ENCODE peak calls at places on chromosomes 3 and 15, in nine cellular contexts. W is CD8-positive, alpha-beta memory T cell; Y is bronchial epithelial cell; S is heart right ventricle; I is BJ; D is gastrocnemius medialis; H is hepatocyte; L is colonic mucosa; F is aorta. R is an unnamed sample. For H3K27me3, the result is how much of the 10 kb centered on the place peaks cover.

GRCh38 chr3:187519428-187519890 is 150.7 kb downstream of the SST start:
- DNase-seq in Y (no peak), S (no peak), D (no peak), W (no peak), I (peak), F (no peak), H (no peak), L (no peak), R (peak)

GRCh38 chr3:168467085-168467714 is 371.5 kb upstream of the GOLIM4 start:
- DNase-seq in H (peak), I (peak), S (no peak), D (no peak), L (peak), W (no peak), Y (peak), F (no peak), R (peak)

GRCh38 chr3:161389445-161390036 is 18.2 kb upstream of the SPTSSB start:
- DNase-seq in F (no peak), L (no peak), H (no peak), D (no peak), I (no peak), Y (no peak), W (no peak), S (no peak), R (no peak)

GRCh38 chr3:171342783-171343420 is 117.3 kb downstream of the TNIK start:
- DNase-seq in H (no peak), L (no peak), W (no peak), Y (no peak), F (no peak), S (no peak), D (no peak), I (no peak), R (no peak)

GRCh38 chr3:131421957-131422498 is 40.5 kb downstream of the NUDT16 start:
- DNase-seq in W (no peak), H (no peak), D (no peak), S (no peak), I (no peak), Y (no peak), L (no peak), F (no peak), R (no peak)

GRCh38 chr3:138455801-138456716 is 21.6 kb downstream of the ESYT3 start:
- DNase-seq in W (no peak), D (no peak), Y (no peak), H (no peak), I (no peak), L (no peak), F (no peak), S (no peak), R (no peak)

GRCh38 chr3:85737846-85738245 is 779.1 kb downstream of the CADM2 start:
- DNase-seq in S (no peak), F (no peak), I (no peak), Y (peak), D (no peak), H (no peak), W (no peak), L (no peak), R (no peak)

GRCh38 chr3:47652142-47652541 is 73.5 kb upstream of the CSPG5 start:
- DNase-seq in H (no peak), I (no peak), L (no peak), Y (no peak), F (no peak), D (no peak), W (no peak), S (no peak), R (no peak)

GRCh38 chr3:140603766-140604165 is 74.1 kb upstream of the TRIM42 start:
- DNase-seq in Y (no peak), W (no peak), L (no peak), S (no peak), I (no peak), F (no peak), D (no peak), H (no peak), R (no peak)

GRCh38 chr3:146387566-146387965 is 81.8 kb downstream of the PLSCR2 start:
- DNase-seq in D (no peak), Y (peak), L (no peak), F (no peak), H (no peak), S (no peak), W (no peak), I (no peak), R (no peak)

GRCh38 chr3:177905173-177905894 is 630.9 kb upstream of the KCNMB2 start:
- DNase-seq in D (no peak), Y (no peak), H (no peak), F (no peak), I (peak), S (no peak), L (no peak), W (no peak), R (no peak)

GRCh38 chr3:187741403-187742350 is 3.6 kb downstream of the BCL6 start:
- DNase-seq in D (peak), Y (peak), L (peak), W (peak), F (peak), I (no peak), S (peak), H (peak), R (peak)

GRCh38 chr15:73873889-73874511 is 636 bp downstream of the TBC1D21 start:
- DNase-seq in L (peak), D (no peak), S (no peak), W (no peak), Y (peak), H (peak), F (no peak), I (no peak), R (no peak)

GRCh38 chr15:40930430-40931299 is 1.5 kb downstream of the DLL4 start:
- DNase-seq in L (peak), H (peak), Y (peak), W (no peak), S (peak), I (no peak), F (no peak), D (no peak), R (peak)

GRCh38 chr3:181757694-181758306 is 46.1 kb downstream of the SOX2 start:
- DNase-seq in L (no peak), W (no peak), H (no peak), S (no peak), Y (no peak), D (no peak), F (no peak), I (no peak), R (no peak)

GRCh38 chr3:18237251-18238005 is 187.7 kb downstream of the SATB1 start:
- DNase-seq in F (no peak), L (no peak), I (no peak), S (no peak), D (no peak), Y (peak), W (no peak), H (no peak), R (no peak)

GRCh38 chr3:161035711-161036110 is 69.4 kb downstream of the B3GALNT1 start:
- DNase-seq in H (no peak), L (no peak), W (no peak), Y (peak), D (no peak), S (no peak), I (no peak), F (no peak), R (no peak)

GRCh38 chr3:155512867-155513261 is 219.4 kb upstream of the STRIT1 start:
- DNase-seq in H (no peak), I (no peak), F (no peak), W (no peak), L (no peak), S (no peak), D (no peak), Y (peak), R (no peak)

GRCh38 chr3:107375682-107376081 is 1.6 kb upstream of the CCDC54 start:
- DNase-seq in H (no peak), F (no peak), D (no peak), S (no peak), I (no peak), L (no peak), W (no peak), Y (peak), R (no peak)

GRCh38 chr3:45795882-45796765 is at the start of gene SLC6A20:
- DNase-seq in S (no peak), I (no peak), L (peak), W (no peak), D (no peak), Y (peak), F (no peak), H (peak), R (peak)

GRCh38 chr3:10248984-10249748 is 907 bp downstream of the TATDN2 start:
- DNase-seq in D (no peak), I (no peak), Y (no peak), L (peak), W (peak), F (peak), H (peak), S (peak), R (peak)

GRCh38 chr3:118818386-118818785 is 216.3 kb downstream of the IGSF11 start:
- DNase-seq in F (no peak), S (no peak), D (no peak), Y (peak), W (no peak), H (no peak), I (peak), L (no peak), R (no peak)

GRCh38 chr3:30352919-30353318 is 253.5 kb upstream of the TGFBR2 start:
- DNase-seq in S (no peak), W (no peak), L (no peak), D (no peak), Y (no peak), H (no peak), I (no peak), F (no peak), R (no peak)

GRCh38 chr15:75140080-75140879 is 61.4 kb upstream of the C15orf39 start:
- DNase-seq in L (no peak), H (no peak), S (no peak), Y (no peak), D (no peak), I (no peak), F (no peak), W (no peak), R (no peak)

GRCh38 chr15:51132384-51133139 is 37.9 kb upstream of the TNFAIP8L3 start:
- DNase-seq in Y (peak), I (peak), S (no peak), W (no peak), D (peak), F (peak), H (peak), L (peak), R (peak)

GRCh38 chr3:155093261-155093660 is 13.1 kb downstream of the MME start:
- DNase-seq in F (no peak), I (no peak), S (no peak), W (no peak), Y (no peak), L (no peak), H (no peak), D (no peak), R (no peak)

GRCh38 chr3:9194509-9195184 is 54.8 kb downstream of the SRGAP3 start:
- DNase-seq in F (no peak), W (no peak), S (no peak), D (no peak), Y (peak), I (no peak), H (no peak), L (peak), R (no peak)

GRCh38 chr3:188272481-188273372 is 118.8 kb downstream of the LPP start:
- DNase-seq in D (no peak), Y (peak), H (no peak), I (peak), L (no peak), F (no peak), W (no peak), S (no peak), R (no peak)

GRCh38 chr15:75844629-75845390 is 1.6 kb downstream of the UBE2Q2 start:
- DNase-seq in I (no peak), H (no peak), L (no peak), D (no peak), Y (no peak), F (no peak), S (no peak), W (no peak), R (no peak)

GRCh38 chr3:9202546-9202945 is 46.9 kb downstream of the SRGAP3 start:
- DNase-seq in L (no peak), D (no peak), I (no peak), Y (no peak), S (no peak), H (no peak), W (no peak), F (no peak), R (no peak)

GRCh38 chr3:42660131-42660715 is 6.7 kb downstream of the ZBTB47 start:
- DNase-seq in W (no peak), S (peak), I (no peak), D (no peak), Y (no peak), H (no peak), L (no peak), F (peak), R (peak)
- H3K4me3 ChIP-seq in W (no peak), S (no peak), I (no peak), D (no peak), Y (no peak), H (no peak), L (no peak), F (no peak), R (no peak)

GRCh38 chr15:60399246-60399915 is 1.6 kb upstream of the ANXA2 start:
- DNase-seq in H (no peak), I (no peak), Y (no peak), L (no peak), S (no peak), W (no peak), F (no peak), D (no peak), R (no peak)
- H3K27me3 ChIP-seq in H (under half), I (under half), Y (under half), L (under half), S (under half), W (under half), F (under half), D (under half), R (under half)

DNA sequence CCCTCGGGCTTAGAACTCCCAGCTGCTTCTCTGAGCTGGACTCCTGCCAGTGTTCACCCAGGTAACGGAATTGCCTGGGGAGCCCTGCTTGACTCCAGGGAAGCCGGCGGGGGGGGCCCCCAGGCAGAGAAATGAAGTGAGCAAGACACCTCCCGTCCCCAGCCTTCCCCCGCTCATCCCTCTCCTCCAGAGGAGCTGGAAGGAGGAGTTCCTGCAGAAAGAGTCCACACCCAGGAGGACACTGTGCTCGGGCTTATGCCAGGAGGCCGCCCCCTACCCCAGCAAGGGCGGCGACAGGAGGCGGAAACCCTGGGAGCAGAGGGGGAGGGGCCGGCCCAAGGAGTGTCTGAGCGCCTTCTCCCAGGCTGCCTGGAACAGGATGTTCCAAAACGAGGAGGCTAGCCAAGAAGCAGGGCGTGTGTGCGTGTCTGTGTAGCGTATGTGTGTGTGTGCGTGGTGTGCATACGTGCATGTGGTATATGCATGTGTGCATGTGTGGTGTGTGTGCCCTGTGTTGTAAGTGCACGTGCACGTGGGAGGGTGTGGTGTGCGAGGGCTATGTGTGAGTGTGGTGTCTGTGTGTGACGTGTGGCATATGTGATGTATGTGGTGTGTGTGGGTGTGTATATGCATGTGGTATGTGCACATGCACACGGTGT is 511.3 kb downstream of the SHQ1 start:
- DNase-seq in H (peak), Y (peak), D (peak), I (no peak), S (peak), F (peak), W (no peak), L (peak), R (peak)
- H3K4me3 ChIP-seq in H (no peak), Y (no peak), D (peak), I (no peak), S (no peak), F (no peak), W (no peak), L (no peak), R (no peak)

GRCh38 chr3:184609861-184610365 is 48.3 kb downstream of the EPHB3 start:
- DNase-seq in W (no peak), L (no peak), D (no peak), Y (no peak), S (no peak), F (peak), I (no peak), H (no peak), R (no peak)
- H3K27me3 ChIP-seq in W (under half), L (under half), D (under half), Y (under half), S (under half), F (under half), I (under half), H (under half), R (under half)

DNA sequence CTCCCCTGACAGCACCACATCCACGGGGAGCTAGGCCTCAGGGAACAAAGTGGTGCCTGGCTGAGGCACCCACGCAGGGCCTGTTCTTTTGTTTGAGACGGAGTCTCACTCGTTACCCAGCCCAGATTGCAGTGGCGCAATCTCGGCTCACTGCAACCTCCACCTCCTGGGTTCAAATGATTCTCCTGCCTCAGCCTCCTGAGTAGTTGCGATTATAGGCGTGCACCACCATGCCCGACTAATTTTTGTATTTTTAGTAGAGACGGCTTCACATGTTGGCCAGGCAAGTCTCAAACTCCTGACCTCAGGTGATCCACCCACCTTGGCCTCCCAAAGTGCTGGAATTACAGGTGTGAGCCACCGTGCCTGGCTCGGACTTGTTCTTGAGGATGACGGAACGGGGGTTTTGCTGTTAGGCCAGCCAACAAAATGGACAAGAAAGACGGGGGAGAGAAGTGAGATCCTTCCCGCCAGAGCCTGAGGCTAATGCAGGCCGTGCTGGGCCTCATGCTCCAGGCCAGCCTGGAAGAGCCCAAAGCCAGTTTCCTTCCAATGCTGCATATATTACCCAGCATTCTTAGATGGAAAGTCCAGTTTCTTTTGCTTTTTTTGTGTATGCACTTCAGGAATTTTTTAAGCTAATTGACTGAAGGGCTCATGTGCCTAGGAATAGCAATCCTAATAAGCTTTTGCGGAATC is 28.1 kb upstream of the FURIN start:
- DNase-seq in Y (no peak), D (no peak), S (no peak), W (no peak), L (no peak), F (no peak), H (no peak), I (no peak), R (peak)
- H3K4me3 ChIP-seq in Y (no peak), D (no peak), S (no peak), W (no peak), L (peak), F (no peak), H (no peak), I (no peak), R (no peak)

GRCh38 chr15:91225728-91226127 is 125.7 kb downstream of the SV2B start:
- DNase-seq in Y (no peak), D (no peak), F (no peak), L (no peak), W (no peak), S (peak), I (no peak), H (no peak), R (no peak)

GRCh38 chr15:91227062-91227461 is 127.0 kb downstream of the SV2B start:
- DNase-seq in F (no peak), D (no peak), I (no peak), Y (no peak), H (no peak), L (no peak), S (no peak), W (no peak), R (no peak)

GRCh38 chr15:91228391-91228790 is 128.3 kb downstream of the SV2B start:
- DNase-seq in H (no peak), F (no peak), D (no peak), Y (no peak), S (no peak), W (no peak), L (no peak), I (no peak), R (no peak)

GRCh38 chr15:91224750-91225380 is 124.8 kb downstream of the SV2B start:
- DNase-seq in D (no peak), S (no peak), F (no peak), I (no peak), W (no peak), Y (peak), H (peak), L (peak), R (peak)

GRCh38 chr15:91228890-91229289 is 128.8 kb downstream of the SV2B start:
- DNase-seq in L (no peak), H (peak), S (no peak), Y (no peak), I (no peak), W (no peak), F (no peak), D (no peak), R (no peak)
- H3K27me3 ChIP-seq in L (under half), H (under half), S (under half), Y (under half), I (under half), W (under half), F (under half), D (under half), R (under half)

GRCh38 chr3:123586966-123587365 is 2.1 kb upstream of the HACD2 start:
- DNase-seq in L (no peak), D (no peak), W (no peak), S (no peak), H (peak), Y (peak), I (no peak), F (no peak), R (no peak)
- H3K4me3 ChIP-seq in L (no peak), D (no peak), W (no peak), S (no peak), H (no peak), Y (no peak), I (no peak), F (no peak), R (no peak)

GRCh38 chr15:44194397-44195150 is 497 bp downstream of the FRMD5 start:
- DNase-seq in D (no peak), H (peak), F (peak), Y (peak), W (peak), I (no peak), S (peak), L (peak), R (no peak)
- H3K27me3 ChIP-seq in D (half or more), H (under half), F (under half), Y (under half), W (under half), I (under half), S (under half), L (under half), R (under half)

R was measured in H7.